ENCODE peak calls at places on chromosomes 6 and 20, in six cellular contexts. C is ovary, R is esophagus squamous epithelium, H is left ventricle myocardium inferior, I is IMR-90, N is stomach. O is an unnamed sample. For H3K36me3, the result is how much of the 10 kb centered on the place peaks cover.

GRCh38 chr6:15527838-15528617 is 134.8 kb downstream of the DTNBP1 start:
- DNase-seq in C (no peak), R (no peak), H (no peak), I (peak), N (no peak), O (peak)

GRCh38 chr6:136774228-136775041 is 17.8 kb downstream of the MAP3K5 start:
- DNase-seq in C (no peak), R (no peak), H (no peak), I (peak), N (no peak), O (peak)

GRCh38 chr20:58504566-58504965 is 10.6 kb downstream of the APCDD1L start:
- DNase-seq in C (no peak), R (no peak), H (no peak), I (no peak), N (peak), O (no peak)

GRCh38 chr20:17849901-17850673 is 118.5 kb downstream of the SNX5 start:
- DNase-seq in C (no peak), R (no peak), H (peak), I (peak), N (peak), O (peak)

GRCh38 chr6:27503436-27504030 is 30.6 kb upstream of the ZNF184 start:
- DNase-seq in C (peak), R (no peak), H (peak), I (peak), N (peak), O (peak)

GRCh38 chr6:144661101-144661806 is 376.1 kb downstream of the UTRN start:
- DNase-seq in C (no peak), R (no peak), H (no peak), I (peak), N (no peak), O (peak)

GRCh38 chr6:32940656-32941411 is at the start of gene HLA-DMB:
- DNase-seq in C (no peak), R (no peak), H (no peak), I (peak), N (peak), O (peak)

GRCh38 chr6:109441069-109441816 is 719 bp downstream of the SMPD2 start:
- DNase-seq in C (peak), R (no peak), H (peak), I (peak), N (peak), O (peak)

GRCh38 chr6:6758546-6758914 is 170.0 kb downstream of the LY86 start:
- DNase-seq in C (no peak), R (no peak), H (no peak), I (no peak), N (no peak), O (no peak)

GRCh38 chr20:23586735-23587525 is 18.6 kb upstream of the CST9L start:
- DNase-seq in C (no peak), R (no peak), H (no peak), I (no peak), N (no peak), O (peak)

GRCh38 chr6:3405679-3406078 is 51.2 kb downstream of the SLC22A23 start:
- DNase-seq in C (no peak), R (no peak), H (no peak), I (peak), N (no peak), O (peak)

GRCh38 chr6:134623391-134623790 is 305.5 kb upstream of the SGK1 start:
- DNase-seq in C (no peak), R (no peak), H (no peak), I (no peak), N (no peak), O (no peak)

GRCh38 chr6:155130161-155130853 is 133.5 kb upstream of the CLDN20 start:
- DNase-seq in C (no peak), R (no peak), H (no peak), I (no peak), N (no peak), O (no peak)

GRCh38 chr20:5402903-5403531 is 86.3 kb upstream of the PROKR2 start:
- DNase-seq in C (no peak), R (no peak), H (no peak), I (peak), N (no peak), O (peak)
- TF ChIP-seq CTCF in C (no peak), R (no peak), H (peak), I (peak), N (no peak), O (peak)

GRCh38 chr6:49790340-49790739 is 3.3 kb upstream of the PGK2 start:
- DNase-seq in C (no peak), R (no peak), H (no peak), I (no peak), N (no peak), O (no peak)

GRCh38 chr6:49784272-49784671 is 2.8 kb downstream of the PGK2 start:
- DNase-seq in C (no peak), R (no peak), H (no peak), I (no peak), N (no peak), O (no peak)

GRCh38 chr6:49782293-49783181 is 4.5 kb downstream of the PGK2 start:
- DNase-seq in C (no peak), R (no peak), H (no peak), I (no peak), N (no peak), O (no peak)

GRCh38 chr6:49787176-49787575 is at the start of gene PGK2:
- DNase-seq in C (no peak), R (no peak), H (no peak), I (no peak), N (no peak), O (no peak)
- H3K36me3 ChIP-seq in C (under half), R (under half), H (under half), I (under half), N (under half), O (under half)

DNA sequence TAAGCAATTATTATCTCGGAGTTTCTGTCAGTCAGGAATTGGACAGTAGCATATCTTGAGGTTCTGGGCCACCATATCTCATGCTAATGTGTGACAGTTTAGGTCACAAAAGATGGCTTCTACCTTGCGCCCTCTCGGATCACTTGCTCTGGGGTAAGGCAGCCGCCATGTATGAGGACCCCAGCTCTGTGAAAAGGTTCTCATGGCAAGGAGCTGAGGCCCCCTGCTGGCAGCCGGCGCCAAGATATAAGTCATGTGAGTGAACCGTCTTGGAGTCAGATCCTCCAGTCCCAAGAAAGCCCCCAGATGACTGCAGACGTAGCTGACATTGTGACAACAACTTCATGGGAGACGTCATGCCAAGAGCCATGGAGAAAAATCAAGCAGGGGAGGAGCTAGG is 670.8 kb downstream of the KIF16B start:
- DNase-seq in C (no peak), R (no peak), H (no peak), I (no peak), N (no peak), O (no peak)
- TF ChIP-seq CTCF in C (no peak), R (no peak), H (no peak), I (no peak), N (no peak), O (no peak)

DNA sequence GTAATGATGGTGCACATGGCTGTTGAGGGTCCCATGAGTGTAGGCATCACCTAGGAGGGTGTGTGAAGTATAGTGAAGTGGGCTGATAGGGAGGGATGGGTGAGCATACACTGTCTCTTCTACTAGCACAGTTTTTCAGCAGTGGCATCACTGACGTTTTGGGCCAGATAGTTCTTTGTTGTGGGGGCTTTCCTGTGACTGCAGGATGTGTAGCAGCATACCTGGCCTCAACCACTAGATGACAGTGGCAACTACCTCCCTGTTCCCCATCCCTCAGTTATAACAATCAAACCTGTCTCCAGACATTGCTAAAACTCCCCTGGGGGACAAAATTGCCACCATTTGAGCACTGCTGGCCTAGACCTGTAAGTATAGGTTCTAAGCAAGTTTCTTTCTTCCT is 239.0 kb downstream of the FOXC1 start:
- DNase-seq in C (no peak), R (no peak), H (no peak), I (no peak), N (no peak), O (no peak)
- H3K36me3 ChIP-seq in C (under half), R (under half), H (under half), I (under half), N (under half), O (under half)

GRCh38 chr20:44861547-44862006 is 23.9 kb upstream of the YWHAB start:
- DNase-seq in C (peak), R (no peak), H (no peak), I (peak), N (peak), O (peak)
- TF ChIP-seq CTCF in C (no peak), R (no peak), H (no peak), I (no peak), N (no peak), O (no peak)

DNA sequence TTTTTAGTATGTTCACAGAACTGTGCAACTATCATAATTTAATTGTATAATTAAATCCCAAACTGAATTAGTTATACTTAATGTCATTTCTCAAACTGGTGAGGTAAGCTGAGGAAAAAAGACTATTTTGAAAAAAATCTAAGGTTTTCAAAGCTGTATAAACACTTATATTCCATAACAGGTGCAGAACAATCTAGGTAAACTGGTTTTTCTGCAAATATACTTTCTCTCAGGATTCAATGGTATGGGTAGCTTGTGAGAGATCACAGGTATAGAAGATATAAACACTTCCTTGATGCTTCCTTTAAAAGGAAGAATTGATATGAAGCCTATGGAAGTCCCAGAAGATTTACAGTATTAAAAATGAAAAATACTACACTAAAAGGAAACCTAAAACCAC is 33.7 kb downstream of the NOL7 start:
- DNase-seq in C (no peak), R (no peak), H (no peak), I (no peak), N (no peak), O (no peak)
- H3K36me3 ChIP-seq in C (under half), R (under half), H (under half), I (under half), N (under half), O (under half)

GRCh38 chr20:61252601-61253263 is 671 bp downstream of the CDH4 start:
- DNase-seq in C (no peak), R (no peak), H (no peak), I (peak), N (no peak), O (no peak)

GRCh38 chr20:61251529-61252393 is at the start of gene CDH4:
- DNase-seq in C (no peak), R (no peak), H (no peak), I (no peak), N (no peak), O (no peak)

GRCh38 chr20:61254881-61255589 is 3.0 kb downstream of the CDH4 start:
- DNase-seq in C (no peak), R (no peak), H (no peak), I (peak), N (no peak), O (peak)

GRCh38 chr20:61253640-61254511 is 1.8 kb downstream of the CDH4 start:
- DNase-seq in C (no peak), R (no peak), H (no peak), I (peak), N (no peak), O (no peak)

GRCh38 chr20:61253264-61253639 is 1.2 kb downstream of the CDH4 start:
- DNase-seq in C (no peak), R (no peak), H (no peak), I (peak), N (no peak), O (no peak)
- TF ChIP-seq CTCF in C (no peak), R (no peak), H (peak), I (peak), N (no peak), O (peak)

DNA sequence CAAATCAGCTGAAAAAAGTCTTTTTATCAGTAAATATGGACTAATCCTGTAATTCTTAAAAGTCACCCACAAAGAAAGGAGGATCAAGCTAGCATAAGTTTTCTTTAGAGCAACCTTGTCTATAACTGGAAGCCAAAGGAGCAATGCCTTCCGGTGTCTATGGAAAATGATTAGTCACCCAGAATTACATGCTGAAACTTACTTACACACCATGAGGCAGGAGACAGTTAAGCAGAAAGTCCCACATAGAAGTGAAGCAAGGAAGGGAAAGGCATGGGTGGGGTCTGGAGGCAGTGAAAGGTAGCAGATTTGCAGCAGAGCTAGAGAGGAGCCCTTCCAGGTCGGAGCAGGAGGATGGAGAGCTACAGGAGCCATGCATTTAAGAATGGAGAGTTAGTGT is 153.7 kb upstream of the RIPOR2 start:
- DNase-seq in C (no peak), R (no peak), H (no peak), I (peak), N (no peak), O (peak)
- H3K36me3 ChIP-seq in C (under half), R (under half), H (half or more), I (under half), N (under half), O (under half)